ENCODE peak calls at places on chromosome 1, in seven cellular contexts. One of them, this sample, is unnamed. For H4K20me1, the result is how much of the 10 kb centered on the place peaks cover.

GRCh38 chr1:224223819-224224714 is 41.0 kb downstream of the DEGS1 start:
- DNase-seq in keratinocyte: no peak
- DNase-seq in IMR-90: peak
- DNase-seq in HCT116: no peak
- DNase-seq in MM.1S: no peak
- DNase-seq in K562: peak
- DNase-seq in hepatocyte: no peak
- DNase-seq in this sample: peak

GRCh38 chr1:68974447-68974846 is 477.6 kb upstream of the DEPDC1 start:
- DNase-seq in K562: no peak
- DNase-seq in IMR-90: no peak
- DNase-seq in HCT116: no peak
- DNase-seq in MM.1S: no peak
- DNase-seq in hepatocyte: no peak
- DNase-seq in keratinocyte: no peak
- DNase-seq in this sample: no peak

GRCh38 chr1:11795238-11795890 is 10.4 kb downstream of the MTHFR start:
- DNase-seq in IMR-90: no peak
- DNase-seq in K562: no peak
- DNase-seq in MM.1S: no peak
- DNase-seq in keratinocyte: no peak
- DNase-seq in hepatocyte: no peak
- DNase-seq in HCT116: no peak
- DNase-seq in this sample: no peak

GRCh38 chr1:18653375-18653774 is 22.7 kb downstream of the PAX7 start:
- DNase-seq in keratinocyte: no peak
- DNase-seq in IMR-90: no peak
- DNase-seq in hepatocyte: no peak
- DNase-seq in K562: no peak
- DNase-seq in MM.1S: no peak
- DNase-seq in HCT116: no peak
- DNase-seq in this sample: peak

GRCh38 chr1:114369930-114370329 is 141.1 kb downstream of the TRIM33 start:
- DNase-seq in MM.1S: no peak
- DNase-seq in keratinocyte: no peak
- DNase-seq in K562: no peak
- DNase-seq in IMR-90: no peak
- DNase-seq in HCT116: no peak
- DNase-seq in hepatocyte: no peak
- DNase-seq in this sample: no peak

GRCh38 chr1:7410156-7410555 is 360.9 kb upstream of the VAMP3 start:
- DNase-seq in keratinocyte: no peak
- DNase-seq in MM.1S: no peak
- DNase-seq in HCT116: no peak
- DNase-seq in K562: no peak
- DNase-seq in IMR-90: no peak
- DNase-seq in hepatocyte: no peak
- DNase-seq in this sample: peak

GRCh38 chr1:15757575-15758401 is 807 bp upstream of the FBLIM1 start:
- DNase-seq in keratinocyte: no peak
- DNase-seq in IMR-90: peak
- DNase-seq in K562: peak
- DNase-seq in hepatocyte: peak
- DNase-seq in HCT116: no peak
- DNase-seq in MM.1S: no peak
- DNase-seq in this sample: peak

GRCh38 chr1:151846062-151846568 is 6.5 kb upstream of the C2CD4D start:
- DNase-seq in K562: peak
- DNase-seq in HCT116: peak
- DNase-seq in hepatocyte: peak
- DNase-seq in keratinocyte: no peak
- DNase-seq in IMR-90: peak
- DNase-seq in MM.1S: no peak
- DNase-seq in this sample: peak

DNA sequence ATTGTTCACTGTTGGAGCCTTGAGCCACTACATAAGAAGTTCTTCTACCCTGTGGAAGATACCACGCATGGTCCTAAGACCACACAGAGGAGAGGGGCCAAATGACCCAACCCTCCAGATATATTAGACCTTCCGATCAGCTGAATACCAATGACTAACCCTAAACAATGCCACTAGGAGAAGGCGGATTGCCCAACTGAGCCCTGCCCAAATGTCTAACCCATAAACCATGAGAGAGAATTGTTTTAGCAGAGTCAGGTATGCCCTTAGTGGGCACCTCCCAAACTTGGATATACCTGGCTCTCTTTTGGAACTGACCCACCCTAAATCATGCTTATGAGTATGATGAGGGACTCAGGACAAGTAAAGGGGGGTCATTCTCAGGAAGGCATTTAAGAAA is 12.3 kb downstream of the SMG5 start:
- DNase-seq in HCT116: no peak
- DNase-seq in IMR-90: no peak
- DNase-seq in hepatocyte: no peak
- DNase-seq in MM.1S: no peak
- DNase-seq in keratinocyte: no peak
- DNase-seq in K562: no peak
- DNase-seq in this sample: no peak
- H4K20me1 ChIP-seq in HCT116: under half
- H4K20me1 ChIP-seq in IMR-90: under half
- H4K20me1 ChIP-seq in hepatocyte: under half
- H4K20me1 ChIP-seq in MM.1S: under half
- H4K20me1 ChIP-seq in keratinocyte: under half
- H4K20me1 ChIP-seq in K562: under half
- H4K20me1 ChIP-seq in this sample: under half

GRCh38 chr1:167331650-167332049 is 111.0 kb downstream of the POU2F1 start:
- DNase-seq in keratinocyte: no peak
- DNase-seq in IMR-90: no peak
- DNase-seq in K562: no peak
- DNase-seq in MM.1S: no peak
- DNase-seq in hepatocyte: no peak
- DNase-seq in HCT116: no peak
- DNase-seq in this sample: no peak
- H4K20me1 ChIP-seq in keratinocyte: under half
- H4K20me1 ChIP-seq in IMR-90: under half
- H4K20me1 ChIP-seq in K562: under half
- H4K20me1 ChIP-seq in MM.1S: under half
- H4K20me1 ChIP-seq in hepatocyte: under half
- H4K20me1 ChIP-seq in HCT116: under half
- H4K20me1 ChIP-seq in this sample: under half

GRCh38 chr1:231396643-231397042 is 25.4 kb downstream of the EGLN1 start:
- DNase-seq in K562: no peak
- DNase-seq in MM.1S: no peak
- DNase-seq in hepatocyte: no peak
- DNase-seq in IMR-90: no peak
- DNase-seq in HCT116: no peak
- DNase-seq in keratinocyte: no peak
- DNase-seq in this sample: peak

GRCh38 chr1:231393668-231394067 is 28.4 kb downstream of the EGLN1 start:
- DNase-seq in MM.1S: no peak
- DNase-seq in HCT116: no peak
- DNase-seq in IMR-90: no peak
- DNase-seq in keratinocyte: no peak
- DNase-seq in K562: no peak
- DNase-seq in hepatocyte: peak
- DNase-seq in this sample: no peak

GRCh38 chr1:231397882-231398671 is 24.0 kb downstream of the EGLN1 start:
- DNase-seq in keratinocyte: no peak
- DNase-seq in IMR-90: no peak
- DNase-seq in K562: peak
- DNase-seq in hepatocyte: no peak
- DNase-seq in HCT116: no peak
- DNase-seq in MM.1S: no peak
- DNase-seq in this sample: no peak

GRCh38 chr1:231395996-231396385 is 26.1 kb downstream of the EGLN1 start:
- DNase-seq in hepatocyte: no peak
- DNase-seq in HCT116: no peak
- DNase-seq in keratinocyte: no peak
- DNase-seq in IMR-90: no peak
- DNase-seq in MM.1S: no peak
- DNase-seq in K562: no peak
- DNase-seq in this sample: peak

DNA sequence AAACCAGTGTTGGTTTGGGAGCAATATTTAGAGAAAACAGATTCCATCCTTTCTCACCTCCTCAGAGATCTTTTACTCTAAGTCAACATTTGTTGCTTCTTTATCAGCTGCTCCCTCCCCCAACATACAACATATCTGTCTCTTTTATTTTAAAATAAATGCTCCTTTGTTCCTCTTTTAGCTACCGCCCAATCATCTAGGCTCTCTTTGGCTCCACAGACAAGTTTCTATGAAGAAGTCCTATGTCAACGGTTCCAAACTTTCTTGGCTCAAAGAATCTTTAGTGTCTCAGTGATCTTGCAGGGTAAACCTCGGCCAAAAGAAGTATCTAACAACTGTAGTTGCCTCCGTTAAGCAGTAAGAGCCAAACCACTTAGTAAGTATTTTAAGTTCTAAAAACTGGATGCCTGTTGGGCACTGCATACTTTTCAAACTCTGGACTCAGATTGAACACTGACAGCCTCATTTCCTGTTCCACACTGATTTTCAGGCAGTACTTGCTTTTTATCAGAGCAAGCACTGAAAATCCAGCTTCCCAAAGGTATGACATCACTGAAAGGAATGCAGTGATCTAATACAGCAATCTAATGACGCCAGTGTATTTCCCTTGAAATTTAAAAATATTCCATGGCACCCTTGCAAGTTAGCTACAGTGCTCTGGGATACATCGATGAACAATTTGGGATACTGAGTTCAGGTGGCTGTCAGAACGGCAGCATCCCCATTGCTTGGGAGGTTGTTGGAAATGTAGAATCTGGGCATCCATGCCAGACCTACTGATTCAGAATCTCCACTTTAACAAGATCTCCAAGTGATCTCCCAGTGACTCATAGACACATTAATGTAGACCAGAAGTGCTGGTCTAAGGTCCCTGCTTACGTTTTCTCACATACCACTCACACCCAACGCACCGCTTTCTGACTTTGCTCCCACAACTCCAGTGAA is 26.8 kb downstream of the EGLN1 start:
- DNase-seq in keratinocyte: peak
- DNase-seq in K562: no peak
- DNase-seq in HCT116: peak
- DNase-seq in hepatocyte: peak
- DNase-seq in IMR-90: peak
- DNase-seq in MM.1S: no peak
- DNase-seq in this sample: peak
- H4K20me1 ChIP-seq in keratinocyte: under half
- H4K20me1 ChIP-seq in K562: under half
- H4K20me1 ChIP-seq in HCT116: under half
- H4K20me1 ChIP-seq in hepatocyte: under half
- H4K20me1 ChIP-seq in IMR-90: under half
- H4K20me1 ChIP-seq in MM.1S: under half
- H4K20me1 ChIP-seq in this sample: under half

DNA sequence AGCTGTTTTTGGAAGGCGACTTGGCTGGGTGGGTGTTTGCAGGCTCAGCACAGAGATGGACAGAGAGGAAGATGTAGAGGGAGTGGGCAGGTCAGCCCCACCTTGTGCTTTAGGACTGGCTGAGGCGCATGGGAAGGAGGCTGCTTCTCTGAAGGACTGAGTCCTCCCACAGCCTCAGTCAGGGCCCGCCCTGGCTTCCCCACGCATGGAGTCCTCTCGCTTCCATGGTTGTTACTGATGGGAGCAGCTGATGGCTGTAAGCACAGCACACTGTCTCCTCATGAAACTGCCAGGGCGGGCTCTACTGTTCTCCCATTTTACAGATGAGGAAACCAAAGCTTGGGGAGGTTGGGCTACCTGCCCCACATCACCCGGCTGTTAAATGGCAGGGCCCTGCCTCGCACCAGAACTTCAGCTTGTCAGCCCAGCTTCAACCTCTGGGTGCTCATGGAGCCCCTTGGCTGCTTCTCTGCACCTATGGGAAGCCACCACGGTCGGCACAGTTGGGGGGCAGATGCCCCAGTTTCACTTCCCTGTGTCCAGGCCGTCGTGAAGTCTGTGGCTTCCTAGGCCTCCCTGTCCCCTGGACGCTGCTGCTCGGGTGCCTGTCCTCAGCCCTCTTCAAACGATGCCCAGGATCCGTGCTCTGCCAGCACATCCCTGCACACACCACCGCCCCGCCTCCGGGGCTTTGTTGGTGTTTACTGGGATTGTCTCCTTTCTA is 2.4 kb downstream of the TMEM201 start:
- DNase-seq in IMR-90: no peak
- DNase-seq in hepatocyte: no peak
- DNase-seq in MM.1S: no peak
- DNase-seq in keratinocyte: no peak
- DNase-seq in K562: no peak
- DNase-seq in HCT116: no peak
- DNase-seq in this sample: peak
- H4K20me1 ChIP-seq in IMR-90: under half
- H4K20me1 ChIP-seq in hepatocyte: under half
- H4K20me1 ChIP-seq in MM.1S: under half
- H4K20me1 ChIP-seq in keratinocyte: under half
- H4K20me1 ChIP-seq in K562: half or more
- H4K20me1 ChIP-seq in HCT116: under half
- H4K20me1 ChIP-seq in this sample: under half

GRCh38 chr1:112893288-112894009 is 62.5 kb downstream of the SLC16A1 start:
- DNase-seq in keratinocyte: no peak
- DNase-seq in hepatocyte: no peak
- DNase-seq in IMR-90: no peak
- DNase-seq in MM.1S: no peak
- DNase-seq in HCT116: no peak
- DNase-seq in K562: no peak
- DNase-seq in this sample: no peak

GRCh38 chr1:112896783-112897182 is 59.2 kb downstream of the SLC16A1 start:
- DNase-seq in keratinocyte: no peak
- DNase-seq in K562: no peak
- DNase-seq in IMR-90: no peak
- DNase-seq in MM.1S: no peak
- DNase-seq in hepatocyte: no peak
- DNase-seq in HCT116: no peak
- DNase-seq in this sample: no peak

GRCh38 chr1:112889052-112889451 is 66.9 kb downstream of the SLC16A1 start:
- DNase-seq in HCT116: no peak
- DNase-seq in hepatocyte: no peak
- DNase-seq in IMR-90: no peak
- DNase-seq in MM.1S: no peak
- DNase-seq in K562: no peak
- DNase-seq in keratinocyte: no peak
- DNase-seq in this sample: no peak

GRCh38 chr1:112894561-112895011 is 61.4 kb downstream of the SLC16A1 start:
- DNase-seq in keratinocyte: no peak
- DNase-seq in IMR-90: no peak
- DNase-seq in hepatocyte: no peak
- DNase-seq in HCT116: no peak
- DNase-seq in K562: no peak
- DNase-seq in MM.1S: no peak
- DNase-seq in this sample: no peak

DNA sequence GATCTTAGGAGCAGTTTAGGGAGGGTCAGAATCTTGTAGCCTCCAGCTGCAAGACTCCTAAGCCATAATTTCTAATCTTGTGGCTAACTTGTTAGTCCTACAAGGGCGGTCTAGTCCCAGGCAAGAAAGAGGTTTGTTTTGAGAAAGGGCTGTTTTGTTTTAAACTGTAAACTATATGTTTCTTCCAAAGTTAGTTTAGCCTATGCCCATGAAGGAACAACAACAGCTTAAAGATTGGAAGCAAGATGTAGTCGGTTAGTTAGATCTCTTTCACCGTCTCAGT is 62.0 kb downstream of the SLC16A1 start:
- DNase-seq in MM.1S: no peak
- DNase-seq in HCT116: no peak
- DNase-seq in K562: no peak
- DNase-seq in keratinocyte: no peak
- DNase-seq in IMR-90: no peak
- DNase-seq in hepatocyte: no peak
- DNase-seq in this sample: no peak
- H4K20me1 ChIP-seq in MM.1S: under half
- H4K20me1 ChIP-seq in HCT116: under half
- H4K20me1 ChIP-seq in K562: under half
- H4K20me1 ChIP-seq in keratinocyte: under half
- H4K20me1 ChIP-seq in IMR-90: under half
- H4K20me1 ChIP-seq in hepatocyte: under half
- H4K20me1 ChIP-seq in this sample: under half

This sample was measured in osteoblast.